ENCODE peak calls at places on chromosomes 5 and 9, in seven cellular contexts. C is HepG2; N is head of caudate nucleus; W is neural crest cell; A is stimulated activated CD8-positive, alpha-beta memory T cell treated with anti-CD3 and anti-CD28 coated beads, Interleukin-15, amount 100 ng/mL, for 1 hour; U is GM12892; S is RWPE1. F is an unnamed sample.

GRCh38 chr9:120610975-120611689 is 31.2 kb upstream of the CDK5RAP2 start:
- DNase-seq in U (no peak), A (no peak), S (no peak), C (peak; percentile 29), N (no peak), W (no peak), F (peak; percentile 76)

GRCh38 chr9:5866685-5867084 is 24.0 kb upstream of the MLANA start:
- DNase-seq in W (no peak), U (no peak), A (no peak), S (no peak), C (no peak), N (no peak), F (no peak)

GRCh38 chr9:83062653-83063527 is at the start of gene RASEF:
- DNase-seq in S (peak; percentile 60), C (no peak), N (no peak), U (no peak), A (no peak), W (peak; percentile 33), F (no peak)

GRCh38 chr9:121636411-121636865 is 15.0 kb upstream of the DAB2IP start:
- DNase-seq in N (no peak), S (peak; percentile 54), W (no peak), U (no peak), A (no peak), C (no peak), F (peak; percentile 38)

GRCh38 chr5:53956632-53957031 is 353.7 kb downstream of the ARL15 start:
- DNase-seq in A (no peak), S (no peak), W (no peak), C (no peak), U (no peak), N (no peak), F (no peak)

GRCh38 chr9:127172066-127172707 is 49.8 kb upstream of the ANGPTL2 start:
- DNase-seq in C (no peak), A (no peak), N (no peak), U (no peak), S (no peak), W (no peak), F (no peak)

GRCh38 chr5:126004636-126005035 is 418.6 kb upstream of the GRAMD2B start:
- DNase-seq in A (no peak), C (no peak), N (no peak), W (no peak), U (no peak), S (no peak), F (no peak)

GRCh38 chr5:20420991-20421595 is 433.1 kb upstream of the CDH18 start:
- DNase-seq in N (no peak), C (no peak), S (no peak), W (no peak), U (no peak), A (no peak), F (no peak)

GRCh38 chr9:110106698-110107097 is 101.3 kb downstream of the C9orf152 start:
- DNase-seq in N (no peak), C (no peak), U (no peak), S (no peak), A (no peak), W (no peak), F (no peak)

GRCh38 chr5:18744441-18744840 is 1110.2 kb downstream of the TAF11L14 start:
- DNase-seq in N (no peak), W (no peak), S (no peak), U (no peak), A (no peak), C (no peak), F (no peak)

GRCh38 chr9:97970106-97970505 is 13.0 kb upstream of the ANP32B start:
- DNase-seq in A (no peak), S (no peak), N (no peak), W (no peak), U (no peak), C (no peak), F (no peak)

GRCh38 chr5:637581-638450 is 25.7 kb downstream of the CEP72 start:
- DNase-seq in A (no peak), C (no peak), W (no peak), N (no peak), S (no peak), U (no peak), F (no peak)

GRCh38 chr5:111968459-111968858 is 211.5 kb upstream of the NREP start:
- DNase-seq in C (no peak), W (no peak), A (no peak), S (no peak), U (no peak), N (no peak), F (no peak)

GRCh38 chr9:114006155-114006550 is 71.9 kb downstream of the AMBP start:
- DNase-seq in A (no peak), U (no peak), N (no peak), W (no peak), S (no peak), C (no peak), F (no peak)

GRCh38 chr9:78031826-78032598 is 401 bp upstream of the GNAQ start:
- DNase-seq in C (peak; percentile 82), S (peak; percentile 86), N (peak; percentile 91), A (peak; percentile 41), W (peak; percentile 85), U (peak; percentile 19), F (peak; percentile 38)

GRCh38 chr9:136328622-136329041 is 1.3 kb downstream of the GPSM1 start:
- DNase-seq in N (peak; percentile 66), A (no peak), C (no peak), U (no peak), S (no peak), W (peak; percentile 67), F (no peak)

GRCh38 chr5:167152561-167152960 is 1138.9 kb upstream of the WWC1 start:
- DNase-seq in N (no peak), S (peak; percentile 23), A (no peak), C (no peak), U (no peak), W (no peak), F (no peak)

GRCh38 chr5:7576023-7576715 is 180.2 kb downstream of the ADCY2 start:
- DNase-seq in S (no peak), C (no peak), A (no peak), U (no peak), N (peak; percentile 35), W (no peak), F (no peak)

GRCh38 chr9:132008184-132008781 is 71.4 kb downstream of the MED27 start:
- DNase-seq in W (no peak), A (no peak), N (no peak), S (peak; percentile 88), C (no peak), U (no peak), F (peak; percentile 76)

GRCh38 chr5:106019271-106019670 is 1651.5 kb downstream of the EFNA5 start:
- DNase-seq in C (no peak), N (no peak), S (no peak), A (no peak), U (no peak), W (no peak), F (no peak)

GRCh38 chr5:131263648-131264452 is at the start of gene CDC42SE2:
- DNase-seq in A (peak; percentile 65), C (peak; percentile 66), N (peak; percentile 87), S (peak; percentile 90), W (peak; percentile 72), U (peak; percentile 77), F (no peak)